ENCODE peak calls at places on chromosomes 3 and 15, in ten cellular contexts. One of them, this sample, is unnamed.
A peak's percentile ranks its signal among the peaks of the same experiment; 100 is the strongest.

GRCh38 chr3:46565607-46566039 is 479 bp downstream of the LRRC2 start:
- DNase-seq in lower leg skin: peak; percentile 61
- DNase-seq in astrocyte: no peak
- DNase-seq in left lung: no peak
- DNase-seq in fibroblast of the aortic adventitia: peak; percentile 25
- DNase-seq in cardiac fibroblast: no peak
- DNase-seq in lung: no peak
- DNase-seq in AG04449: no peak
- DNase-seq in coronary artery: no peak
- DNase-seq in endothelial cell: peak; percentile 42
- DNase-seq in this sample: no peak

GRCh38 chr3:16936233-16936632 is 51.5 kb downstream of the PLCL2 start:
- DNase-seq in lower leg skin: no peak
- DNase-seq in astrocyte: no peak
- DNase-seq in left lung: no peak
- DNase-seq in fibroblast of the aortic adventitia: no peak
- DNase-seq in cardiac fibroblast: no peak
- DNase-seq in lung: no peak
- DNase-seq in AG04449: no peak
- DNase-seq in coronary artery: no peak
- DNase-seq in endothelial cell: no peak
- DNase-seq in this sample: no peak

GRCh38 chr15:90095521-90095959 is 6.7 kb downstream of the IDH2 start:
- DNase-seq in lower leg skin: no peak
- DNase-seq in astrocyte: no peak
- DNase-seq in left lung: no peak
- DNase-seq in fibroblast of the aortic adventitia: no peak
- DNase-seq in cardiac fibroblast: no peak
- DNase-seq in lung: no peak
- DNase-seq in AG04449: no peak
- DNase-seq in coronary artery: no peak
- DNase-seq in endothelial cell: no peak
- DNase-seq in this sample: no peak

GRCh38 chr3:65166531-65166930 is 478.7 kb upstream of the ADAMTS9 start:
- DNase-seq in lower leg skin: no peak
- DNase-seq in astrocyte: no peak
- DNase-seq in left lung: no peak
- DNase-seq in fibroblast of the aortic adventitia: no peak
- DNase-seq in cardiac fibroblast: no peak
- DNase-seq in lung: no peak
- DNase-seq in AG04449: no peak
- DNase-seq in coronary artery: no peak
- DNase-seq in endothelial cell: no peak
- DNase-seq in this sample: no peak

GRCh38 chr3:10845839-10846656 is 30.0 kb downstream of the SLC6A11 start:
- DNase-seq in lower leg skin: no peak
- DNase-seq in astrocyte: no peak
- DNase-seq in left lung: no peak
- DNase-seq in fibroblast of the aortic adventitia: no peak
- DNase-seq in cardiac fibroblast: no peak
- DNase-seq in lung: no peak
- DNase-seq in AG04449: no peak
- DNase-seq in coronary artery: no peak
- DNase-seq in endothelial cell: no peak
- DNase-seq in this sample: no peak

GRCh38 chr15:38093931-38094330 is 158.7 kb upstream of the SPRED1 start:
- DNase-seq in lower leg skin: no peak
- DNase-seq in astrocyte: no peak
- DNase-seq in left lung: no peak
- DNase-seq in fibroblast of the aortic adventitia: peak; percentile 50
- DNase-seq in cardiac fibroblast: no peak
- DNase-seq in lung: no peak
- DNase-seq in AG04449: no peak
- DNase-seq in coronary artery: no peak
- DNase-seq in endothelial cell: no peak
- DNase-seq in this sample: no peak

GRCh38 chr15:94370197-94370987 is 139.0 kb downstream of the MCTP2 start:
- DNase-seq in lower leg skin: no peak
- DNase-seq in astrocyte: peak; percentile 0
- DNase-seq in left lung: no peak
- DNase-seq in fibroblast of the aortic adventitia: no peak
- DNase-seq in cardiac fibroblast: no peak
- DNase-seq in lung: no peak
- DNase-seq in AG04449: no peak
- DNase-seq in coronary artery: no peak
- DNase-seq in endothelial cell: no peak
- DNase-seq in this sample: no peak

GRCh38 chr15:48536681-48537091 is 108.8 kb downstream of the FBN1 start:
- DNase-seq in lower leg skin: no peak
- DNase-seq in astrocyte: peak; percentile 60
- DNase-seq in left lung: no peak
- DNase-seq in fibroblast of the aortic adventitia: peak; percentile 84
- DNase-seq in cardiac fibroblast: peak; percentile 63
- DNase-seq in lung: no peak
- DNase-seq in AG04449: no peak
- DNase-seq in coronary artery: no peak
- DNase-seq in endothelial cell: no peak
- DNase-seq in this sample: no peak

GRCh38 chr3:185069583-185070030 is 83.3 kb downstream of the C3orf70 start:
- DNase-seq in lower leg skin: no peak
- DNase-seq in astrocyte: no peak
- DNase-seq in left lung: no peak
- DNase-seq in fibroblast of the aortic adventitia: no peak
- DNase-seq in cardiac fibroblast: no peak
- DNase-seq in lung: no peak
- DNase-seq in AG04449: no peak
- DNase-seq in coronary artery: no peak
- DNase-seq in endothelial cell: peak; percentile 53
- DNase-seq in this sample: no peak
- TF ChIP-seq CTCF in lower leg skin: no peak
- TF ChIP-seq CTCF in astrocyte: no peak
- TF ChIP-seq CTCF in left lung: no peak
- TF ChIP-seq CTCF in fibroblast of the aortic adventitia: no peak
- TF ChIP-seq CTCF in cardiac fibroblast: no peak
- TF ChIP-seq CTCF in lung: no peak
- TF ChIP-seq CTCF in AG04449: no peak
- TF ChIP-seq CTCF in coronary artery: no peak
- TF ChIP-seq CTCF in endothelial cell: no peak
- TF ChIP-seq CTCF in this sample: no peak

DNA sequence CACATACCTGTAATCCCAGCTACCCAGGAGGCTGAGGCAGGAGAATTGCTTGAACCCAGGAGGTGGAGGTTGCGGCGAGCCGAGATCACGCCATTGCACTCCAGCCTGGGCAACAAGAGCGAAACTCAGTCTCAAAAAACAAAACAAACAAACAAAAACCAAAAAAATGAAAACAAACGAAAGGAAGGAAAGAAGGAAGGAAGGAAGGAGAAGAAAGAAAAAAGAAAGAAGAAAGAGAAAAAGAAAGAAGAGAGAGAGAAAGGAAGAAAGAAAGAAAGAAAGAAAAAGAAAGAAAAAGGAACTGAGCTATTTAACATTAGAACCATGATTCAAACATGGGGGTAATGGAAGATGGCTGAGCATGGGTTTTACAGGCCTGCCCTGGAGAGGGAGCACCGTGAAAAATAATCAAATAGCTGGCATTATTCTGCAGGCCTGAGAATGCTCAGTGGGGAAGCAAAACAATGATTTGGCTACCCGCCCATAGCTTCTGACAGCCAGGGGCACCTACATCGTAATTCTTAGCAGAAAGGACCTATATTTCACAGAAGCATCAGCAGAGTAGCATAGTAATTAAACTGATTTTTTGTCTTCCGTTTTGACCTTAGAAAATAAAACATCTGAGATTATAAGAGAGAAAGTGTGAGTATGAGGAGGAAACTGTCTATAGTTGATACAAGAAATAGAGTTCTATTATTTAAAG is 37.7 kb downstream of the BFSP2 start:
- DNase-seq in lower leg skin: no peak
- DNase-seq in astrocyte: peak; percentile 25
- DNase-seq in left lung: no peak
- DNase-seq in fibroblast of the aortic adventitia: peak; percentile 67
- DNase-seq in cardiac fibroblast: peak; percentile 28
- DNase-seq in lung: no peak
- DNase-seq in AG04449: no peak
- DNase-seq in coronary artery: no peak
- DNase-seq in endothelial cell: no peak
- DNase-seq in this sample: no peak
- TF ChIP-seq CTCF in lower leg skin: no peak
- TF ChIP-seq CTCF in astrocyte: no peak
- TF ChIP-seq CTCF in left lung: no peak
- TF ChIP-seq CTCF in fibroblast of the aortic adventitia: peak; percentile 40
- TF ChIP-seq CTCF in cardiac fibroblast: no peak
- TF ChIP-seq CTCF in lung: no peak
- TF ChIP-seq CTCF in AG04449: peak; percentile 9
- TF ChIP-seq CTCF in coronary artery: no peak
- TF ChIP-seq CTCF in endothelial cell: no peak
- TF ChIP-seq CTCF in this sample: no peak

GRCh38 chr3:70726966-70727365 is 414.5 kb upstream of the MDFIC2 start:
- DNase-seq in lower leg skin: no peak
- DNase-seq in astrocyte: peak; percentile 92
- DNase-seq in left lung: no peak
- DNase-seq in fibroblast of the aortic adventitia: peak; percentile 11
- DNase-seq in cardiac fibroblast: peak; percentile 49
- DNase-seq in lung: no peak
- DNase-seq in AG04449: peak; percentile 38
- DNase-seq in coronary artery: no peak
- DNase-seq in endothelial cell: no peak
- DNase-seq in this sample: no peak

GRCh38 chr3:70729845-70730244 is 417.4 kb upstream of the MDFIC2 start:
- DNase-seq in lower leg skin: no peak
- DNase-seq in astrocyte: no peak
- DNase-seq in left lung: no peak
- DNase-seq in fibroblast of the aortic adventitia: no peak
- DNase-seq in cardiac fibroblast: no peak
- DNase-seq in lung: no peak
- DNase-seq in AG04449: no peak
- DNase-seq in coronary artery: no peak
- DNase-seq in endothelial cell: no peak
- DNase-seq in this sample: no peak

GRCh38 chr3:70731046-70731445 is 418.6 kb upstream of the MDFIC2 start:
- DNase-seq in lower leg skin: no peak
- DNase-seq in astrocyte: no peak
- DNase-seq in left lung: no peak
- DNase-seq in fibroblast of the aortic adventitia: no peak
- DNase-seq in cardiac fibroblast: no peak
- DNase-seq in lung: no peak
- DNase-seq in AG04449: no peak
- DNase-seq in coronary artery: no peak
- DNase-seq in endothelial cell: no peak
- DNase-seq in this sample: no peak

GRCh38 chr3:70726096-70726745 is 413.8 kb upstream of the MDFIC2 start:
- DNase-seq in lower leg skin: no peak
- DNase-seq in astrocyte: peak; percentile 66
- DNase-seq in left lung: no peak
- DNase-seq in fibroblast of the aortic adventitia: no peak
- DNase-seq in cardiac fibroblast: no peak
- DNase-seq in lung: no peak
- DNase-seq in AG04449: no peak
- DNase-seq in coronary artery: no peak
- DNase-seq in endothelial cell: no peak
- DNase-seq in this sample: no peak

GRCh38 chr3:70728311-70728710 is 415.9 kb upstream of the MDFIC2 start:
- DNase-seq in lower leg skin: no peak
- DNase-seq in astrocyte: peak; percentile 66
- DNase-seq in left lung: no peak
- DNase-seq in fibroblast of the aortic adventitia: peak; percentile 47
- DNase-seq in cardiac fibroblast: peak; percentile 36
- DNase-seq in lung: no peak
- DNase-seq in AG04449: no peak
- DNase-seq in coronary artery: no peak
- DNase-seq in endothelial cell: no peak
- DNase-seq in this sample: no peak
- TF ChIP-seq CTCF in lower leg skin: no peak
- TF ChIP-seq CTCF in astrocyte: no peak
- TF ChIP-seq CTCF in left lung: no peak
- TF ChIP-seq CTCF in fibroblast of the aortic adventitia: no peak
- TF ChIP-seq CTCF in cardiac fibroblast: no peak
- TF ChIP-seq CTCF in lung: no peak
- TF ChIP-seq CTCF in AG04449: no peak
- TF ChIP-seq CTCF in coronary artery: no peak
- TF ChIP-seq CTCF in endothelial cell: no peak
- TF ChIP-seq CTCF in this sample: no peak

DNA sequence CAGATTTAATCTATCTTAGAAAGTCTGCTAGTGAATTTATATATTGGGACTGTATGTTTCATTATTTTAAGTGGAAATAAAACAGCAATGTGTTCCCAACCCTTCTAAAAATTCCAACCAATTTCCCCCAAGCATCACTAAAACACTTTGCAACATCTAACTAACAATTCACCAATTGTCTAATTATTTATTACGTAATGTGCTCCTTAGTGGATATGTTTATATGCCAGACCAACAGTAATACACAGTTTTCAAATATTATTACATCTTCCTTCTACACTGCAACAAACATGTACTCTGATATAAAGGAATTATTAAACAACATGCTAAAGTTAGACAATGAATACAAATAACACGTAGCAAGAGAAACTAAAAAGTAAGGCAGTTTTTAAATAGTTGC is 262.6 kb upstream of the THBS1 start:
- DNase-seq in lower leg skin: no peak
- DNase-seq in astrocyte: no peak
- DNase-seq in left lung: no peak
- DNase-seq in fibroblast of the aortic adventitia: no peak
- DNase-seq in cardiac fibroblast: no peak
- DNase-seq in lung: no peak
- DNase-seq in AG04449: no peak
- DNase-seq in coronary artery: no peak
- DNase-seq in endothelial cell: no peak
- DNase-seq in this sample: no peak
- TF ChIP-seq CTCF in lower leg skin: no peak
- TF ChIP-seq CTCF in astrocyte: no peak
- TF ChIP-seq CTCF in left lung: no peak
- TF ChIP-seq CTCF in fibroblast of the aortic adventitia: no peak
- TF ChIP-seq CTCF in cardiac fibroblast: no peak
- TF ChIP-seq CTCF in lung: no peak
- TF ChIP-seq CTCF in AG04449: no peak
- TF ChIP-seq CTCF in coronary artery: no peak
- TF ChIP-seq CTCF in endothelial cell: no peak
- TF ChIP-seq CTCF in this sample: no peak

DNA sequence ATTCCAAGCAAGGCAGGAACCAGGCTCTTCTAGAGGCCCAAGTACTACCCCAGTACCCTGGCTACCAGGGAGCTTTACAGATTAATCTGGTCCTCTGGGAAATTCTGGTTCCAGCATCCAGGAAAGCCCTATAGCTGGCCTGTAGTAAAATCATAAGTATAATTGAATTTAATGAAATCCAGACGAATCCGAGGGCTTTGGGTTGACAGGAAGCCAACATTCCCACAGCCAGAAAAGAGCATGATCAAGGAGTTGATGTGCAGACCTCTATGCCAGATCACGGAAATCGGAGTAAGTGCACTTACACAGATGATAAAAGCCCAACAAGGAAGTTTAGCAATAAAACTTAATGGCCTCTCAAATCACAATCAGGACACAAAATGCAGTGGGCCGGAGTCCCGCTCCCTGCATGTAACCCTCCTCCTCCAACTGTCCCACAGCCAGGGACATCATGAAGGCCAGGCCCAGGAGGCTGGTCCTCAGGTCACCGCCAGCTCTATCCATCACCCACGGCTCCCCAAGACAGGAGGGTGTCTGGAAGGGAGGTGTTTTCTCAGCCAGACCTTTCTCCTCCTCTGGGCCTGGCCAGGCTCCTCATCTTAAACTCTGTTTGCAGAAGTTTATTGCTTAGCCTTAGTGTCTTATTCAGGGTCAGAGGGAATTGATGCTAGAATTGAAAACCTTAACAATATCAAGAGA is 62.8 kb upstream of the SEC22A start:
- DNase-seq in lower leg skin: no peak
- DNase-seq in astrocyte: no peak
- DNase-seq in left lung: no peak
- DNase-seq in fibroblast of the aortic adventitia: peak; percentile 75
- DNase-seq in cardiac fibroblast: no peak
- DNase-seq in lung: no peak
- DNase-seq in AG04449: peak; percentile 19
- DNase-seq in coronary artery: no peak
- DNase-seq in endothelial cell: no peak
- DNase-seq in this sample: no peak
- TF ChIP-seq CTCF in lower leg skin: no peak
- TF ChIP-seq CTCF in astrocyte: no peak
- TF ChIP-seq CTCF in left lung: no peak
- TF ChIP-seq CTCF in fibroblast of the aortic adventitia: no peak
- TF ChIP-seq CTCF in cardiac fibroblast: no peak
- TF ChIP-seq CTCF in lung: no peak
- TF ChIP-seq CTCF in AG04449: no peak
- TF ChIP-seq CTCF in coronary artery: no peak
- TF ChIP-seq CTCF in endothelial cell: no peak
- TF ChIP-seq CTCF in this sample: no peak

This sample was measured in activated B cell treated with CpG ODN at 0.5 μM for 24 hours.